ENCODE peak calls at places on chromosomes 6 and 20, in six cellular contexts. U, A, Q, O, N and C are unnamed samples.

GRCh38 chr6:1381397-1382330 is 7.7 kb upstream of the FOXF2 start:
- DNase-seq in U (peak; percentile 76), A (peak; percentile 25), Q (peak; percentile 33), O (peak; percentile 85), N (no peak), C (no peak)

GRCh38 chr6:157274116-157274470 is 49.2 kb downstream of the TMEM242 start:
- DNase-seq in U (no peak), A (no peak), Q (peak; percentile 21), O (no peak), N (no peak), C (no peak)

GRCh38 chr6:56899311-56899710 is 55.6 kb upstream of the BEND6 start:
- DNase-seq in U (no peak), A (peak; percentile 50), Q (no peak), O (no peak), N (no peak), C (no peak)

GRCh38 chr20:45944151-45944964 is 9.9 kb downstream of the PCIF1 start:
- DNase-seq in U (no peak), A (no peak), Q (no peak), O (no peak), N (no peak), C (no peak)

GRCh38 chr6:136880748-136881460 is 41.2 kb upstream of the SLC35D3 start:
- DNase-seq in U (no peak), A (no peak), Q (no peak), O (no peak), N (no peak), C (no peak)

GRCh38 chr20:24766143-24766527 is 182.9 kb upstream of the CST7 start:
- DNase-seq in U (no peak), A (no peak), Q (no peak), O (no peak), N (no peak), C (no peak)

GRCh38 chr6:30615219-30615957 is 1.7 kb downstream of the PPP1R10 start:
- DNase-seq in U (no peak), A (peak; percentile 96), Q (peak; percentile 86), O (no peak), N (peak; percentile 47), C (no peak)

GRCh38 chr6:95203153-95203754 is 374.1 kb upstream of the MANEA start:
- DNase-seq in U (peak; percentile 11), A (peak; percentile 31), Q (peak; percentile 44), O (no peak), N (no peak), C (no peak)

GRCh38 chr6:37538107-37538506 is 38.4 kb upstream of the CCDC167 start:
- DNase-seq in U (peak; percentile 69), A (no peak), Q (peak; percentile 73), O (no peak), N (no peak), C (no peak)

GRCh38 chr6:7262037-7262461 is 51.0 kb downstream of the SSR1 start:
- DNase-seq in U (no peak), A (no peak), Q (peak; percentile 39), O (no peak), N (no peak), C (no peak)

GRCh38 chr20:58523072-58523681 is 8.0 kb upstream of the APCDD1L start:
- DNase-seq in U (no peak), A (no peak), Q (no peak), O (no peak), N (no peak), C (no peak)

GRCh38 chr20:23358923-23359572 is 2.9 kb upstream of the GZF1 start:
- DNase-seq in U (no peak), A (no peak), Q (no peak), O (no peak), N (no peak), C (no peak)

GRCh38 chr6:57137392-57137791 is 34.7 kb upstream of the BAG2 start:
- DNase-seq in U (no peak), A (no peak), Q (no peak), O (no peak), N (no peak), C (no peak)

GRCh38 chr6:109073344-109074235 is 21.1 kb downstream of the SESN1 start:
- DNase-seq in U (peak; percentile 39), A (peak; percentile 87), Q (peak; percentile 64), O (no peak), N (peak; percentile 44), C (peak; percentile 24)

GRCh38 chr6:46010771-46011170 is 4.9 kb downstream of the CLIC5 start:
- DNase-seq in U (no peak), A (no peak), Q (no peak), O (no peak), N (no peak), C (no peak)

GRCh38 chr6:35970181-35970580 is 49.3 kb upstream of the SRPK1 start:
- DNase-seq in U (no peak), A (peak; percentile 75), Q (no peak), O (no peak), N (no peak), C (no peak)

GRCh38 chr6:36735110-36735971 is 37.7 kb downstream of the RAB44 start:
- DNase-seq in U (no peak), A (peak; percentile 97), Q (peak; percentile 43), O (no peak), N (peak; percentile 75), C (peak; percentile 82)

GRCh38 chr20:32382102-32382950 is 24.2 kb downstream of the ASXL1 start:
- DNase-seq in U (no peak), A (no peak), Q (no peak), O (no peak), N (no peak), C (no peak)

GRCh38 chr6:90350689-90351554 is 54.3 kb upstream of the BACH2 start:
- DNase-seq in U (no peak), A (no peak), Q (no peak), O (no peak), N (peak; percentile 23), C (no peak)

GRCh38 chr6:162099685-162100084 is 627.9 kb downstream of the PRKN start:
- DNase-seq in U (no peak), A (peak; percentile 93), Q (no peak), O (no peak), N (peak; percentile 27), C (no peak)

GRCh38 chr6:43644940-43645612 is at the start of gene RSPH9:
- DNase-seq in U (peak; percentile 81), A (peak; percentile 66), Q (no peak), O (peak; percentile 34), N (no peak), C (peak; percentile 82)

GRCh38 chr6:75748743-75749538 is at the start of gene MYO6:
- DNase-seq in U (peak; percentile 83), A (peak; percentile 67), Q (peak; percentile 79), O (peak; percentile 73), N (peak; percentile 46), C (peak; percentile 44)

GRCh38 chr20:24989162-24989561 is 3.4 kb downstream of the APMAP start:
- DNase-seq in U (no peak), A (no peak), Q (no peak), O (no peak), N (no peak), C (no peak)

GRCh38 chr6:106475280-106475679 is 114.8 kb downstream of the CRYBG1 start:
- DNase-seq in U (no peak), A (no peak), Q (no peak), O (no peak), N (no peak), C (no peak)

GRCh38 chr6:130872250-130873095 is 45.3 kb downstream of the SMLR1 start:
- DNase-seq in U (peak; percentile 40), A (peak; percentile 62), Q (peak; percentile 69), O (peak; percentile 46), N (peak; percentile 45), C (peak; percentile 67)

DNA sequence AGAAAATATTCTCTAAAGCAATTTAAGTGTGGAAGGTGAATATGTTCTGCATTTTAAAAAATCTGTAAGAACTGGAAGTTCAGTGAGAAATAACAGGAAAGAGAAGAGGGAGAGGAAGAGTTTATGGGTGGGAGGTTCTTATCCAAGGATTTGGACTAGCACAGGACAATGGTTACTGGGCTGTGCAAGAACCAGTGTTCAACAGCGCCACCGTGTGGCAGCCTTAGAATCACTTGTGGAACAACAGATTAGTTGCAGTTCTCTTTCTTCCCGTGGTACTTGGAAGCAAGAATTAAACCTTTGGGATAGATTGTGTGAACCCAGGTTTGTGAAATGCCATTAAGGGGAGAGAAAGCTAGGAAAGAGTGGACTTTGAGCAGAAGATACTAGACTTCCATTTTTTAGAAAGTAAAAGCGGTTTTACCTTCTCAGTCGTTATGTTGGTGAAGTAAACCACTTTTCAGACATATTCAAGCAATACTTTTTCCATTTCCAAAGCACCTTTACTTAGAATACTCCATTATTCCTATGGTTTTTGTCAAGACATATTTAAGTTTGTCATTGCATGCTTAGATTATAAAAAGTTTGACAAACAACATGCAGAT is 436.7 kb downstream of the RNF144B start:
- DNase-seq in U (no peak), A (peak; percentile 12), Q (peak; percentile 64), O (no peak), N (no peak), C (no peak)
- TF ChIP-seq CTCF in U (peak; percentile 34), A (peak; percentile 49), Q (peak; percentile 51), O (peak; percentile 60), N (no peak), C (no peak)

GRCh38 chr6:122947355-122947754 is 48.7 kb upstream of the CLVS2 start:
- DNase-seq in U (peak; percentile 10), A (peak; percentile 17), Q (no peak), O (no peak), N (no peak), C (no peak)
- TF ChIP-seq CTCF in U (no peak), A (peak; percentile 76), Q (peak; percentile 23), O (peak; percentile 62), N (no peak), C (no peak)

GRCh38 chr6:149316740-149317655 is 514 bp upstream of the TAB2 start:
- DNase-seq in U (peak; percentile 89), A (peak; percentile 95), Q (peak; percentile 97), O (peak; percentile 81), N (peak; percentile 85), C (peak; percentile 91)

GRCh38 chr6:149316108-149316727 is 1.3 kb upstream of the TAB2 start:
- DNase-seq in U (no peak), A (no peak), Q (no peak), O (no peak), N (no peak), C (no peak)

GRCh38 chr6:149319413-149319812 is 1.9 kb downstream of the TAB2 start:
- DNase-seq in U (no peak), A (no peak), Q (no peak), O (no peak), N (no peak), C (no peak)

GRCh38 chr6:149318581-149319286 is 1.2 kb downstream of the TAB2 start:
- DNase-seq in U (peak; percentile 26), A (no peak), Q (peak; percentile 75), O (no peak), N (no peak), C (no peak)

GRCh38 chr6:149317656-149318571 is at the start of gene TAB2:
- DNase-seq in U (peak; percentile 60), A (peak; percentile 33), Q (peak; percentile 66), O (peak; percentile 33), N (no peak), C (peak; percentile 51)
- TF ChIP-seq CTCF in U (no peak), A (no peak), Q (no peak), O (no peak), N (no peak), C (no peak)

GRCh38 chr6:53679446-53679933 is 13.9 kb upstream of the KLHL31 start:
- DNase-seq in U (peak; percentile 20), A (peak; percentile 61), Q (peak; percentile 28), O (no peak), N (no peak), C (no peak)
- TF ChIP-seq CTCF in U (no peak), A (peak; percentile 52), Q (peak; percentile 22), O (peak; percentile 50), N (no peak), C (peak; percentile 22)

GRCh38 chr6:18302561-18303439 is 38.5 kb upstream of the DEK start:
- DNase-seq in U (no peak), A (peak; percentile 20), Q (peak; percentile 20), O (no peak), N (no peak), C (no peak)
- TF ChIP-seq CTCF in U (peak; percentile 38), A (no peak), Q (no peak), O (no peak), N (no peak), C (no peak)

GRCh38 chr6:145453376-145453775 is 281.9 kb downstream of the EPM2A start:
- DNase-seq in U (no peak), A (peak; percentile 26), Q (no peak), O (no peak), N (no peak), C (no peak)
- TF ChIP-seq CTCF in U (no peak), A (peak; percentile 45), Q (peak; percentile 18), O (peak; percentile 52), N (no peak), C (peak; percentile 9)